ENCODE peak calls at places on chromosomes 3 and 15, in ten cellular contexts. P, R, L, U, N, F, O, M, Z and C are unnamed samples.

GRCh38 chr3:108495717-108496116 is 14.7 kb downstream of the MYH15 start:
- DNase-seq in P (no peak), R (no peak), L (no peak), U (no peak), N (no peak), F (no peak), O (no peak), M (no peak), Z (no peak), C (no peak)

GRCh38 chr3:63768415-63768814 is 50.7 kb upstream of the C3orf49 start:
- DNase-seq in P (no peak), R (no peak), L (no peak), U (no peak), N (no peak), F (no peak), O (no peak), M (no peak), Z (no peak), C (no peak)

GRCh38 chr15:28960979-28961378 is 75.2 kb downstream of the APBA2 start:
- DNase-seq in P (no peak), R (no peak), L (no peak), U (peak; percentile 68), N (no peak), F (no peak), O (no peak), M (peak; percentile 66), Z (no peak), C (peak; percentile 86)

GRCh38 chr3:52317601-52318000 is 1.5 kb downstream of the DNAH1 start:
- DNase-seq in P (no peak), R (no peak), L (peak; percentile 66), U (peak; percentile 54), N (no peak), F (peak; percentile 63), O (no peak), M (no peak), Z (peak; percentile 67), C (peak; percentile 63)

GRCh38 chr3:108404409-108404808 is 106.0 kb downstream of the MYH15 start:
- DNase-seq in P (no peak), R (no peak), L (no peak), U (no peak), N (no peak), F (no peak), O (no peak), M (no peak), Z (no peak), C (no peak)

GRCh38 chr3:50050361-50050760 is 38.4 kb upstream of the RBM5 start:
- DNase-seq in P (no peak), R (no peak), L (no peak), U (peak; percentile 50), N (no peak), F (no peak), O (no peak), M (peak; percentile 32), Z (no peak), C (peak; percentile 31)

GRCh38 chr15:47523669-47524068 is 193.6 kb upstream of the SEMA6D start:
- DNase-seq in P (peak; percentile 87), R (no peak), L (no peak), U (peak; percentile 58), N (no peak), F (no peak), O (no peak), M (no peak), Z (no peak), C (peak; percentile 44)

GRCh38 chr15:40238927-40239591 is at the start of gene PAK6:
- DNase-seq in P (no peak), R (peak; percentile 70), L (peak; percentile 49), U (peak; percentile 42), N (no peak), F (no peak), O (peak; percentile 40), M (no peak), Z (no peak), C (peak; percentile 24)

GRCh38 chr15:98914626-98915025 is 93.0 kb downstream of the PGPEP1L start:
- DNase-seq in P (no peak), R (no peak), L (no peak), U (peak; percentile 68), N (no peak), F (no peak), O (no peak), M (peak; percentile 84), Z (no peak), C (peak; percentile 11)

GRCh38 chr3:32321095-32321835 is 70.4 kb upstream of the CMTM7 start:
- DNase-seq in P (no peak), R (no peak), L (no peak), U (peak; percentile 88), N (no peak), F (peak; percentile 29), O (no peak), M (no peak), Z (peak; percentile 31), C (peak; percentile 89)

GRCh38 chr15:67855842-67856241 is 16.0 kb upstream of the RNU6-1 start:
- DNase-seq in P (no peak), R (no peak), L (no peak), U (no peak), N (peak; percentile 63), F (no peak), O (no peak), M (no peak), Z (no peak), C (no peak)

GRCh38 chr15:77075528-77075927 is 4.6 kb upstream of the TSPAN3 start:
- DNase-seq in P (no peak), R (no peak), L (no peak), U (no peak), N (no peak), F (no peak), O (peak; percentile 43), M (no peak), Z (no peak), C (no peak)